ENCODE peak calls at places on chromosomes 6 and 20, in five cellular contexts. One of them, this sample, is unnamed.

GRCh38 chr6:135686784-135687301 is 164.7 kb upstream of the PDE7B start:
- DNase-seq in psoas muscle: no peak
- DNase-seq in activated naive CD4-positive, alpha-beta T cell treated with anti-CD3 and anti-CD28 coated beads, Interleukin-2, amount 50 U/mL, for 16 hours: no peak
- DNase-seq in GM23338: no peak
- DNase-seq in NCI-H2081: peak; percentile 0
- DNase-seq in this sample: no peak

GRCh38 chr6:114040871-114041270 is 69.9 kb upstream of the HDAC2 start:
- DNase-seq in psoas muscle: no peak
- DNase-seq in GM23338: no peak
- DNase-seq in activated naive CD4-positive, alpha-beta T cell treated with anti-CD3 and anti-CD28 coated beads, Interleukin-2, amount 50 U/mL, for 16 hours: no peak
- DNase-seq in NCI-H2081: no peak
- DNase-seq in this sample: no peak

GRCh38 chr6:28211840-28212509 is 13.1 kb upstream of the ZSCAN9 start:
- DNase-seq in NCI-H2081: no peak
- DNase-seq in activated naive CD4-positive, alpha-beta T cell treated with anti-CD3 and anti-CD28 coated beads, Interleukin-2, amount 50 U/mL, for 16 hours: no peak
- DNase-seq in psoas muscle: no peak
- DNase-seq in GM23338: peak; percentile 50
- DNase-seq in this sample: peak; percentile 58

GRCh38 chr20:15297059-15297875 is 959.9 kb upstream of the FLRT3 start:
- DNase-seq in psoas muscle: no peak
- DNase-seq in NCI-H2081: peak; percentile 81
- DNase-seq in GM23338: no peak
- DNase-seq in activated naive CD4-positive, alpha-beta T cell treated with anti-CD3 and anti-CD28 coated beads, Interleukin-2, amount 50 U/mL, for 16 hours: no peak
- DNase-seq in this sample: no peak

GRCh38 chr6:13431861-13432465 is 55.4 kb downstream of the GFOD1 start:
- DNase-seq in psoas muscle: no peak
- DNase-seq in GM23338: no peak
- DNase-seq in NCI-H2081: no peak
- DNase-seq in activated naive CD4-positive, alpha-beta T cell treated with anti-CD3 and anti-CD28 coated beads, Interleukin-2, amount 50 U/mL, for 16 hours: peak; percentile 38
- DNase-seq in this sample: no peak

GRCh38 chr6:34227656-34228421 is 8.8 kb upstream of the HMGA1 start:
- DNase-seq in psoas muscle: peak; percentile 45
- DNase-seq in GM23338: no peak
- DNase-seq in activated naive CD4-positive, alpha-beta T cell treated with anti-CD3 and anti-CD28 coated beads, Interleukin-2, amount 50 U/mL, for 16 hours: no peak
- DNase-seq in NCI-H2081: no peak
- DNase-seq in this sample: peak; percentile 36

GRCh38 chr6:5085638-5086293 is 625 bp downstream of the PPP1R3G start:
- DNase-seq in GM23338: peak; percentile 73
- DNase-seq in activated naive CD4-positive, alpha-beta T cell treated with anti-CD3 and anti-CD28 coated beads, Interleukin-2, amount 50 U/mL, for 16 hours: no peak
- DNase-seq in NCI-H2081: no peak
- DNase-seq in psoas muscle: peak; percentile 61
- DNase-seq in this sample: peak; percentile 73

GRCh38 chr6:165662671-165663282 is at the start of gene PDE10A:
- DNase-seq in NCI-H2081: no peak
- DNase-seq in psoas muscle: no peak
- DNase-seq in activated naive CD4-positive, alpha-beta T cell treated with anti-CD3 and anti-CD28 coated beads, Interleukin-2, amount 50 U/mL, for 16 hours: no peak
- DNase-seq in GM23338: peak; percentile 63
- DNase-seq in this sample: peak; percentile 49

GRCh38 chr6:15375638-15376290 is 129.9 kb downstream of the JARID2 start:
- DNase-seq in activated naive CD4-positive, alpha-beta T cell treated with anti-CD3 and anti-CD28 coated beads, Interleukin-2, amount 50 U/mL, for 16 hours: no peak
- DNase-seq in NCI-H2081: no peak
- DNase-seq in GM23338: no peak
- DNase-seq in psoas muscle: no peak
- DNase-seq in this sample: no peak

GRCh38 chr6:34301408-34301807 is 52.6 kb upstream of the SMIM29 start:
- DNase-seq in GM23338: no peak
- DNase-seq in NCI-H2081: no peak
- DNase-seq in activated naive CD4-positive, alpha-beta T cell treated with anti-CD3 and anti-CD28 coated beads, Interleukin-2, amount 50 U/mL, for 16 hours: no peak
- DNase-seq in psoas muscle: peak; percentile 73
- DNase-seq in this sample: no peak

GRCh38 chr6:36776167-36776566 is 63.1 kb downstream of the CPNE5 start:
- DNase-seq in GM23338: no peak
- DNase-seq in activated naive CD4-positive, alpha-beta T cell treated with anti-CD3 and anti-CD28 coated beads, Interleukin-2, amount 50 U/mL, for 16 hours: no peak
- DNase-seq in NCI-H2081: no peak
- DNase-seq in psoas muscle: no peak
- DNase-seq in this sample: no peak

GRCh38 chr6:154868143-154868594 is 126.9 kb upstream of the TIAM2 start:
- DNase-seq in NCI-H2081: peak; percentile 26
- DNase-seq in activated naive CD4-positive, alpha-beta T cell treated with anti-CD3 and anti-CD28 coated beads, Interleukin-2, amount 50 U/mL, for 16 hours: no peak
- DNase-seq in psoas muscle: no peak
- DNase-seq in GM23338: peak; percentile 85
- DNase-seq in this sample: peak; percentile 12

GRCh38 chr20:43975096-43975768 is 60.6 kb downstream of the TOX2 start:
- DNase-seq in GM23338: no peak
- DNase-seq in psoas muscle: no peak
- DNase-seq in NCI-H2081: no peak
- DNase-seq in activated naive CD4-positive, alpha-beta T cell treated with anti-CD3 and anti-CD28 coated beads, Interleukin-2, amount 50 U/mL, for 16 hours: peak; percentile 31
- DNase-seq in this sample: no peak

GRCh38 chr6:32940656-32941411 is at the start of gene HLA-DMB:
- DNase-seq in psoas muscle: no peak
- DNase-seq in NCI-H2081: peak; percentile 55
- DNase-seq in GM23338: peak; percentile 88
- DNase-seq in activated naive CD4-positive, alpha-beta T cell treated with anti-CD3 and anti-CD28 coated beads, Interleukin-2, amount 50 U/mL, for 16 hours: peak; percentile 15
- DNase-seq in this sample: peak; percentile 13

This sample was measured in ELF-1.